ENCODE peak calls at places on chromosomes 13 and 19, in nine cellular contexts. O is activated T-helper 1 cell treated with anti-CD3 and anti-CD28 coated beads, Interleukin-12 subunit alpha, Interleukin-12 subunit beta, Interleukin-2, Interleukin-4 antibody, amounts not matched to agents 30 ng/mL and 10 ng/mL and 1 ng/mL, durations not matched to agents 14 hours and 24 hours and 36 hours; Z is stimulated activated CD4-positive, alpha-beta T cell treated with anti-CD3 and anti-CD28 coated beads, Interleukin-15, amount 100 ng/mL, for 1 hour; I is NCI-H2029; Q is NCI-H1105; G is CD8-positive, alpha-beta memory T cell; D is kidney epithelial cell; N is ACHN; C is naive thymus-derived CD4-positive, alpha-beta T cell. T is an unnamed sample.

GRCh38 chr19:33950141-33950805 is 153.6 kb downstream of the KCTD15 start:
- DNase-seq in O (no peak), Z (no peak), I (no peak), Q (no peak), G (no peak), D (no peak), N (no peak), C (no peak), T (no peak)

GRCh38 chr19:42487025-42487797 is 41.1 kb downstream of the CEACAM1 start:
- DNase-seq in O (no peak), Z (no peak), I (no peak), Q (no peak), G (no peak), D (no peak), N (no peak), C (no peak), T (no peak)

GRCh38 chr19:21028969-21029268 is 8.5 kb downstream of the ZNF430 start:
- DNase-seq in O (no peak), Z (no peak), I (no peak), Q (no peak), G (no peak), D (no peak), N (no peak), C (no peak), T (no peak)

GRCh38 chr19:18915639-18916038 is 3.5 kb downstream of the COPE start:
- DNase-seq in O (no peak), Z (no peak), I (peak), Q (no peak), G (no peak), D (no peak), N (peak), C (peak), T (no peak)

GRCh38 chr13:41941174-41941573 is 19.7 kb downstream of the VWA8 start:
- DNase-seq in O (no peak), Z (no peak), I (no peak), Q (no peak), G (no peak), D (no peak), N (peak), C (no peak), T (no peak)

GRCh38 chr19:19464339-19465098 is 50.8 kb downstream of the TSSK6 start:
- DNase-seq in O (no peak), Z (no peak), I (peak), Q (no peak), G (no peak), D (peak), N (no peak), C (no peak), T (no peak)

GRCh38 chr19:39078436-39079200 is 5.5 kb upstream of the ACP7 start:
- DNase-seq in O (no peak), Z (no peak), I (no peak), Q (no peak), G (no peak), D (peak), N (peak), C (no peak), T (no peak)

GRCh38 chr19:39518975-39519374 is 4.0 kb downstream of the SELENOV start:
- DNase-seq in O (no peak), Z (no peak), I (no peak), Q (no peak), G (no peak), D (no peak), N (no peak), C (no peak), T (no peak)

GRCh38 chr13:49779721-49780120 is 12.8 kb downstream of the KPNA3 start:
- DNase-seq in O (no peak), Z (no peak), I (no peak), Q (no peak), G (no peak), D (no peak), N (no peak), C (no peak), T (no peak)

GRCh38 chr19:49710372-49710951 is 19.5 kb downstream of the CPT1C start:
- DNase-seq in O (no peak), Z (no peak), I (no peak), Q (no peak), G (no peak), D (peak), N (no peak), C (no peak), T (no peak)

GRCh38 chr19:47232422-47233211 is 1.6 kb upstream of the BBC3 start:
- DNase-seq in O (no peak), Z (no peak), I (no peak), Q (peak), G (no peak), D (no peak), N (peak), C (no peak), T (no peak)

GRCh38 chr19:36051637-36052036 is 2.4 kb downstream of the THAP8 start:
- DNase-seq in O (no peak), Z (no peak), I (peak), Q (no peak), G (no peak), D (no peak), N (no peak), C (no peak), T (no peak)

GRCh38 chr13:98888890-98889279 is 89.0 kb downstream of the DOCK9 start:
- DNase-seq in O (no peak), Z (no peak), I (no peak), Q (no peak), G (no peak), D (no peak), N (no peak), C (no peak), T (no peak)

GRCh38 chr19:19077103-19077502 is 13.3 kb downstream of the SLC25A42 start:
- DNase-seq in O (no peak), Z (no peak), I (no peak), Q (no peak), G (no peak), D (no peak), N (no peak), C (no peak), T (no peak)